ENCODE peak calls at places on chromosomes 12 and 14, in eight cellular contexts. One of them, this sample, is unnamed.

GRCh38 chr12:4518106-4518728 is 20.5 kb upstream of the RAD51AP1 start:
- DNase-seq in T-helper 2 cell: no peak
- DNase-seq in CD4-positive, alpha-beta memory T cell: no peak
- DNase-seq in NCI-H1105: no peak
- DNase-seq in stimulated activated CD4-positive, alpha-beta T cell treated with anti-CD3 and anti-CD28 coated beads, Interleukin-2, amount 100 ng/mL, for 48 hours: no peak
- DNase-seq in activated naive CD8-positive, alpha-beta T cell treated with anti-CD3 and anti-CD28 coated beads, Interleukin-2, amount 50 U/mL, for 24 hours: no peak
- DNase-seq in SW480: no peak
- DNase-seq in pancreas: no peak
- DNase-seq in this sample: no peak

GRCh38 chr12:16303939-16304338 is 26.5 kb upstream of the SLC15A5 start:
- DNase-seq in T-helper 2 cell: no peak
- DNase-seq in CD4-positive, alpha-beta memory T cell: no peak
- DNase-seq in NCI-H1105: no peak
- DNase-seq in stimulated activated CD4-positive, alpha-beta T cell treated with anti-CD3 and anti-CD28 coated beads, Interleukin-2, amount 100 ng/mL, for 48 hours: no peak
- DNase-seq in activated naive CD8-positive, alpha-beta T cell treated with anti-CD3 and anti-CD28 coated beads, Interleukin-2, amount 50 U/mL, for 24 hours: no peak
- DNase-seq in SW480: no peak
- DNase-seq in pancreas: no peak
- DNase-seq in this sample: no peak

GRCh38 chr12:55720071-55720564 is at the start of gene RDH5:
- DNase-seq in T-helper 2 cell: no peak
- DNase-seq in CD4-positive, alpha-beta memory T cell: no peak
- DNase-seq in NCI-H1105: no peak
- DNase-seq in stimulated activated CD4-positive, alpha-beta T cell treated with anti-CD3 and anti-CD28 coated beads, Interleukin-2, amount 100 ng/mL, for 48 hours: no peak
- DNase-seq in activated naive CD8-positive, alpha-beta T cell treated with anti-CD3 and anti-CD28 coated beads, Interleukin-2, amount 50 U/mL, for 24 hours: no peak
- DNase-seq in SW480: peak
- DNase-seq in pancreas: peak
- DNase-seq in this sample: no peak

GRCh38 chr12:110109037-110109836 is 14.9 kb upstream of the IFT81 start:
- DNase-seq in T-helper 2 cell: no peak
- DNase-seq in CD4-positive, alpha-beta memory T cell: no peak
- DNase-seq in NCI-H1105: no peak
- DNase-seq in stimulated activated CD4-positive, alpha-beta T cell treated with anti-CD3 and anti-CD28 coated beads, Interleukin-2, amount 100 ng/mL, for 48 hours: no peak
- DNase-seq in activated naive CD8-positive, alpha-beta T cell treated with anti-CD3 and anti-CD28 coated beads, Interleukin-2, amount 50 U/mL, for 24 hours: no peak
- DNase-seq in SW480: no peak
- DNase-seq in pancreas: peak
- DNase-seq in this sample: no peak

GRCh38 chr14:104102282-104102914 is 16.9 kb downstream of the ASPG start:
- DNase-seq in T-helper 2 cell: no peak
- DNase-seq in CD4-positive, alpha-beta memory T cell: no peak
- DNase-seq in NCI-H1105: no peak
- DNase-seq in stimulated activated CD4-positive, alpha-beta T cell treated with anti-CD3 and anti-CD28 coated beads, Interleukin-2, amount 100 ng/mL, for 48 hours: no peak
- DNase-seq in activated naive CD8-positive, alpha-beta T cell treated with anti-CD3 and anti-CD28 coated beads, Interleukin-2, amount 50 U/mL, for 24 hours: no peak
- DNase-seq in SW480: no peak
- DNase-seq in pancreas: no peak
- DNase-seq in this sample: no peak

GRCh38 chr12:81987351-81987750 is 228.2 kb upstream of the PPFIA2 start:
- DNase-seq in T-helper 2 cell: no peak
- DNase-seq in CD4-positive, alpha-beta memory T cell: no peak
- DNase-seq in NCI-H1105: peak
- DNase-seq in stimulated activated CD4-positive, alpha-beta T cell treated with anti-CD3 and anti-CD28 coated beads, Interleukin-2, amount 100 ng/mL, for 48 hours: no peak
- DNase-seq in activated naive CD8-positive, alpha-beta T cell treated with anti-CD3 and anti-CD28 coated beads, Interleukin-2, amount 50 U/mL, for 24 hours: no peak
- DNase-seq in SW480: no peak
- DNase-seq in pancreas: no peak
- DNase-seq in this sample: no peak

GRCh38 chr12:4117386-4118016 is 156.1 kb upstream of the CCND2 start:
- DNase-seq in T-helper 2 cell: no peak
- DNase-seq in CD4-positive, alpha-beta memory T cell: no peak
- DNase-seq in NCI-H1105: no peak
- DNase-seq in stimulated activated CD4-positive, alpha-beta T cell treated with anti-CD3 and anti-CD28 coated beads, Interleukin-2, amount 100 ng/mL, for 48 hours: no peak
- DNase-seq in activated naive CD8-positive, alpha-beta T cell treated with anti-CD3 and anti-CD28 coated beads, Interleukin-2, amount 50 U/mL, for 24 hours: no peak
- DNase-seq in SW480: no peak
- DNase-seq in pancreas: no peak
- DNase-seq in this sample: no peak

GRCh38 chr14:94129758-94130414 is 482 bp upstream of the IFI27L2 start:
- DNase-seq in T-helper 2 cell: no peak
- DNase-seq in CD4-positive, alpha-beta memory T cell: no peak
- DNase-seq in NCI-H1105: peak
- DNase-seq in stimulated activated CD4-positive, alpha-beta T cell treated with anti-CD3 and anti-CD28 coated beads, Interleukin-2, amount 100 ng/mL, for 48 hours: no peak
- DNase-seq in activated naive CD8-positive, alpha-beta T cell treated with anti-CD3 and anti-CD28 coated beads, Interleukin-2, amount 50 U/mL, for 24 hours: peak
- DNase-seq in SW480: peak
- DNase-seq in pancreas: peak
- DNase-seq in this sample: peak

GRCh38 chr12:129719426-129719825 is 184.4 kb downstream of the TMEM132D start:
- DNase-seq in T-helper 2 cell: no peak
- DNase-seq in CD4-positive, alpha-beta memory T cell: no peak
- DNase-seq in NCI-H1105: no peak
- DNase-seq in stimulated activated CD4-positive, alpha-beta T cell treated with anti-CD3 and anti-CD28 coated beads, Interleukin-2, amount 100 ng/mL, for 48 hours: no peak
- DNase-seq in activated naive CD8-positive, alpha-beta T cell treated with anti-CD3 and anti-CD28 coated beads, Interleukin-2, amount 50 U/mL, for 24 hours: no peak
- DNase-seq in SW480: no peak
- DNase-seq in pancreas: no peak
- DNase-seq in this sample: no peak

GRCh38 chr12:112297188-112297587 is 85.0 kb downstream of the HECTD4 start:
- DNase-seq in T-helper 2 cell: no peak
- DNase-seq in CD4-positive, alpha-beta memory T cell: no peak
- DNase-seq in NCI-H1105: no peak
- DNase-seq in stimulated activated CD4-positive, alpha-beta T cell treated with anti-CD3 and anti-CD28 coated beads, Interleukin-2, amount 100 ng/mL, for 48 hours: no peak
- DNase-seq in activated naive CD8-positive, alpha-beta T cell treated with anti-CD3 and anti-CD28 coated beads, Interleukin-2, amount 50 U/mL, for 24 hours: no peak
- DNase-seq in SW480: no peak
- DNase-seq in pancreas: no peak
- DNase-seq in this sample: no peak

GRCh38 chr14:51784466-51784865 is 75.9 kb upstream of the GNG2 start:
- DNase-seq in T-helper 2 cell: no peak
- DNase-seq in CD4-positive, alpha-beta memory T cell: no peak
- DNase-seq in NCI-H1105: no peak
- DNase-seq in stimulated activated CD4-positive, alpha-beta T cell treated with anti-CD3 and anti-CD28 coated beads, Interleukin-2, amount 100 ng/mL, for 48 hours: no peak
- DNase-seq in activated naive CD8-positive, alpha-beta T cell treated with anti-CD3 and anti-CD28 coated beads, Interleukin-2, amount 50 U/mL, for 24 hours: no peak
- DNase-seq in SW480: no peak
- DNase-seq in pancreas: no peak
- DNase-seq in this sample: no peak

GRCh38 chr12:72610854-72611358 is 338.7 kb downstream of the TRHDE start:
- DNase-seq in T-helper 2 cell: no peak
- DNase-seq in CD4-positive, alpha-beta memory T cell: no peak
- DNase-seq in NCI-H1105: no peak
- DNase-seq in stimulated activated CD4-positive, alpha-beta T cell treated with anti-CD3 and anti-CD28 coated beads, Interleukin-2, amount 100 ng/mL, for 48 hours: no peak
- DNase-seq in activated naive CD8-positive, alpha-beta T cell treated with anti-CD3 and anti-CD28 coated beads, Interleukin-2, amount 50 U/mL, for 24 hours: no peak
- DNase-seq in SW480: no peak
- DNase-seq in pancreas: no peak
- DNase-seq in this sample: no peak

GRCh38 chr12:40144023-40144422 is 38.1 kb upstream of the SLC2A13 start:
- DNase-seq in T-helper 2 cell: no peak
- DNase-seq in CD4-positive, alpha-beta memory T cell: peak
- DNase-seq in NCI-H1105: no peak
- DNase-seq in stimulated activated CD4-positive, alpha-beta T cell treated with anti-CD3 and anti-CD28 coated beads, Interleukin-2, amount 100 ng/mL, for 48 hours: no peak
- DNase-seq in activated naive CD8-positive, alpha-beta T cell treated with anti-CD3 and anti-CD28 coated beads, Interleukin-2, amount 50 U/mL, for 24 hours: no peak
- DNase-seq in SW480: no peak
- DNase-seq in pancreas: no peak
- DNase-seq in this sample: no peak

GRCh38 chr12:115294443-115295133 is 610.6 kb upstream of the TBX3 start:
- DNase-seq in T-helper 2 cell: no peak
- DNase-seq in CD4-positive, alpha-beta memory T cell: no peak
- DNase-seq in NCI-H1105: no peak
- DNase-seq in stimulated activated CD4-positive, alpha-beta T cell treated with anti-CD3 and anti-CD28 coated beads, Interleukin-2, amount 100 ng/mL, for 48 hours: no peak
- DNase-seq in activated naive CD8-positive, alpha-beta T cell treated with anti-CD3 and anti-CD28 coated beads, Interleukin-2, amount 50 U/mL, for 24 hours: no peak
- DNase-seq in SW480: no peak
- DNase-seq in pancreas: no peak
- DNase-seq in this sample: no peak

GRCh38 chr12:51923506-51924365 is 16.4 kb downstream of the ACVRL1 start:
- DNase-seq in T-helper 2 cell: peak
- DNase-seq in CD4-positive, alpha-beta memory T cell: no peak
- DNase-seq in NCI-H1105: no peak
- DNase-seq in stimulated activated CD4-positive, alpha-beta T cell treated with anti-CD3 and anti-CD28 coated beads, Interleukin-2, amount 100 ng/mL, for 48 hours: peak
- DNase-seq in activated naive CD8-positive, alpha-beta T cell treated with anti-CD3 and anti-CD28 coated beads, Interleukin-2, amount 50 U/mL, for 24 hours: peak
- DNase-seq in SW480: no peak
- DNase-seq in pancreas: no peak
- DNase-seq in this sample: peak

GRCh38 chr12:72380441-72380840 is 108.3 kb downstream of the TRHDE start:
- DNase-seq in T-helper 2 cell: no peak
- DNase-seq in CD4-positive, alpha-beta memory T cell: no peak
- DNase-seq in NCI-H1105: no peak
- DNase-seq in stimulated activated CD4-positive, alpha-beta T cell treated with anti-CD3 and anti-CD28 coated beads, Interleukin-2, amount 100 ng/mL, for 48 hours: no peak
- DNase-seq in activated naive CD8-positive, alpha-beta T cell treated with anti-CD3 and anti-CD28 coated beads, Interleukin-2, amount 50 U/mL, for 24 hours: no peak
- DNase-seq in SW480: no peak
- DNase-seq in pancreas: no peak
- DNase-seq in this sample: no peak

GRCh38 chr12:9333129-9333528 is 124.9 kb upstream of the PZP start:
- DNase-seq in T-helper 2 cell: no peak
- DNase-seq in CD4-positive, alpha-beta memory T cell: no peak
- DNase-seq in NCI-H1105: no peak
- DNase-seq in stimulated activated CD4-positive, alpha-beta T cell treated with anti-CD3 and anti-CD28 coated beads, Interleukin-2, amount 100 ng/mL, for 48 hours: no peak
- DNase-seq in activated naive CD8-positive, alpha-beta T cell treated with anti-CD3 and anti-CD28 coated beads, Interleukin-2, amount 50 U/mL, for 24 hours: no peak
- DNase-seq in SW480: no peak
- DNase-seq in pancreas: no peak
- DNase-seq in this sample: no peak

GRCh38 chr12:34244608-34245007 is 222.3 kb downstream of the ALG10 start:
- DNase-seq in T-helper 2 cell: no peak
- DNase-seq in CD4-positive, alpha-beta memory T cell: no peak
- DNase-seq in NCI-H1105: no peak
- DNase-seq in stimulated activated CD4-positive, alpha-beta T cell treated with anti-CD3 and anti-CD28 coated beads, Interleukin-2, amount 100 ng/mL, for 48 hours: no peak
- DNase-seq in activated naive CD8-positive, alpha-beta T cell treated with anti-CD3 and anti-CD28 coated beads, Interleukin-2, amount 50 U/mL, for 24 hours: no peak
- DNase-seq in SW480: no peak
- DNase-seq in pancreas: no peak
- DNase-seq in this sample: no peak

GRCh38 chr12:51818567-51819300 is 29.8 kb downstream of the FIGNL2 start:
- DNase-seq in T-helper 2 cell: no peak
- DNase-seq in CD4-positive, alpha-beta memory T cell: no peak
- DNase-seq in NCI-H1105: no peak
- DNase-seq in stimulated activated CD4-positive, alpha-beta T cell treated with anti-CD3 and anti-CD28 coated beads, Interleukin-2, amount 100 ng/mL, for 48 hours: no peak
- DNase-seq in activated naive CD8-positive, alpha-beta T cell treated with anti-CD3 and anti-CD28 coated beads, Interleukin-2, amount 50 U/mL, for 24 hours: no peak
- DNase-seq in SW480: no peak
- DNase-seq in pancreas: no peak
- DNase-seq in this sample: no peak

GRCh38 chr12:32920506-32921085 is 24.0 kb upstream of the PKP2 start:
- DNase-seq in T-helper 2 cell: no peak
- DNase-seq in CD4-positive, alpha-beta memory T cell: no peak
- DNase-seq in NCI-H1105: no peak
- DNase-seq in stimulated activated CD4-positive, alpha-beta T cell treated with anti-CD3 and anti-CD28 coated beads, Interleukin-2, amount 100 ng/mL, for 48 hours: no peak
- DNase-seq in activated naive CD8-positive, alpha-beta T cell treated with anti-CD3 and anti-CD28 coated beads, Interleukin-2, amount 50 U/mL, for 24 hours: no peak
- DNase-seq in SW480: peak
- DNase-seq in pancreas: no peak
- DNase-seq in this sample: no peak

GRCh38 chr12:108713471-108713870 is 17.8 kb downstream of the CORO1C start:
- DNase-seq in T-helper 2 cell: no peak
- DNase-seq in CD4-positive, alpha-beta memory T cell: no peak
- DNase-seq in NCI-H1105: no peak
- DNase-seq in stimulated activated CD4-positive, alpha-beta T cell treated with anti-CD3 and anti-CD28 coated beads, Interleukin-2, amount 100 ng/mL, for 48 hours: no peak
- DNase-seq in activated naive CD8-positive, alpha-beta T cell treated with anti-CD3 and anti-CD28 coated beads, Interleukin-2, amount 50 U/mL, for 24 hours: no peak
- DNase-seq in SW480: no peak
- DNase-seq in pancreas: no peak
- DNase-seq in this sample: no peak

GRCh38 chr12:47736877-47737676 is 11.8 kb upstream of the ENDOU start:
- DNase-seq in T-helper 2 cell: no peak
- DNase-seq in CD4-positive, alpha-beta memory T cell: no peak
- DNase-seq in NCI-H1105: no peak
- DNase-seq in stimulated activated CD4-positive, alpha-beta T cell treated with anti-CD3 and anti-CD28 coated beads, Interleukin-2, amount 100 ng/mL, for 48 hours: no peak
- DNase-seq in activated naive CD8-positive, alpha-beta T cell treated with anti-CD3 and anti-CD28 coated beads, Interleukin-2, amount 50 U/mL, for 24 hours: no peak
- DNase-seq in SW480: no peak
- DNase-seq in pancreas: peak
- DNase-seq in this sample: no peak

GRCh38 chr14:25400607-25401206 is 350.8 kb upstream of the STXBP6 start:
- DNase-seq in T-helper 2 cell: no peak
- DNase-seq in CD4-positive, alpha-beta memory T cell: no peak
- DNase-seq in NCI-H1105: peak
- DNase-seq in stimulated activated CD4-positive, alpha-beta T cell treated with anti-CD3 and anti-CD28 coated beads, Interleukin-2, amount 100 ng/mL, for 48 hours: peak
- DNase-seq in activated naive CD8-positive, alpha-beta T cell treated with anti-CD3 and anti-CD28 coated beads, Interleukin-2, amount 50 U/mL, for 24 hours: peak
- DNase-seq in SW480: peak
- DNase-seq in pancreas: no peak
- DNase-seq in this sample: peak

GRCh38 chr12:98754095-98754494 is 109.0 kb downstream of the APAF1 start:
- DNase-seq in T-helper 2 cell: no peak
- DNase-seq in CD4-positive, alpha-beta memory T cell: no peak
- DNase-seq in NCI-H1105: no peak
- DNase-seq in stimulated activated CD4-positive, alpha-beta T cell treated with anti-CD3 and anti-CD28 coated beads, Interleukin-2, amount 100 ng/mL, for 48 hours: peak
- DNase-seq in activated naive CD8-positive, alpha-beta T cell treated with anti-CD3 and anti-CD28 coated beads, Interleukin-2, amount 50 U/mL, for 24 hours: peak
- DNase-seq in SW480: peak
- DNase-seq in pancreas: no peak
- DNase-seq in this sample: no peak

GRCh38 chr14:91714805-91715204 is 17.1 kb downstream of the CATSPERB start:
- DNase-seq in T-helper 2 cell: no peak
- DNase-seq in CD4-positive, alpha-beta memory T cell: no peak
- DNase-seq in NCI-H1105: no peak
- DNase-seq in stimulated activated CD4-positive, alpha-beta T cell treated with anti-CD3 and anti-CD28 coated beads, Interleukin-2, amount 100 ng/mL, for 48 hours: no peak
- DNase-seq in activated naive CD8-positive, alpha-beta T cell treated with anti-CD3 and anti-CD28 coated beads, Interleukin-2, amount 50 U/mL, for 24 hours: peak
- DNase-seq in SW480: no peak
- DNase-seq in pancreas: no peak
- DNase-seq in this sample: peak

GRCh38 chr12:97535582-97535981 is 73.0 kb downstream of the RMST start:
- DNase-seq in T-helper 2 cell: no peak
- DNase-seq in CD4-positive, alpha-beta memory T cell: no peak
- DNase-seq in NCI-H1105: no peak
- DNase-seq in stimulated activated CD4-positive, alpha-beta T cell treated with anti-CD3 and anti-CD28 coated beads, Interleukin-2, amount 100 ng/mL, for 48 hours: no peak
- DNase-seq in activated naive CD8-positive, alpha-beta T cell treated with anti-CD3 and anti-CD28 coated beads, Interleukin-2, amount 50 U/mL, for 24 hours: no peak
- DNase-seq in SW480: no peak
- DNase-seq in pancreas: no peak
- DNase-seq in this sample: no peak

GRCh38 chr14:80927385-80927989 is 14.1 kb downstream of the CEP128 start:
- DNase-seq in T-helper 2 cell: no peak
- DNase-seq in CD4-positive, alpha-beta memory T cell: no peak
- DNase-seq in NCI-H1105: no peak
- DNase-seq in stimulated activated CD4-positive, alpha-beta T cell treated with anti-CD3 and anti-CD28 coated beads, Interleukin-2, amount 100 ng/mL, for 48 hours: no peak
- DNase-seq in activated naive CD8-positive, alpha-beta T cell treated with anti-CD3 and anti-CD28 coated beads, Interleukin-2, amount 50 U/mL, for 24 hours: no peak
- DNase-seq in SW480: no peak
- DNase-seq in pancreas: no peak
- DNase-seq in this sample: no peak

This sample was measured in immature natural killer cell.